ENCODE peak calls at places on chromosomes 16 and 17, in ten cellular contexts. P is uterus, K is transverse colon, A is A549, Q is tibial nerve, G is lower leg skin, Z is HCT116, N is IMR-90, B is gastrocnemius medialis, Y is Peyer's patch. F is an unnamed sample.
A peak's percentile ranks its signal among the peaks of the same experiment; 100 is the strongest.

GRCh38 chr17:21679256-21680146 is 12.8 kb upstream of the KCNJ18 start:
- DNase-seq in P (peak; percentile 8), K (no peak), A (no peak), Q (no peak), G (peak; percentile 86), Z (no peak), N (no peak), B (no peak), Y (no peak), F (peak; percentile 46)

GRCh38 chr16:24921229-24921628 is 75.5 kb downstream of the SLC5A11 start:
- DNase-seq in P (no peak), K (no peak), A (no peak), Q (no peak), G (no peak), Z (no peak), N (no peak), B (no peak), Y (no peak), F (no peak)

GRCh38 chr16:72969146-72969545 is 78.8 kb downstream of the ZFHX3 start:
- DNase-seq in P (no peak), K (no peak), A (no peak), Q (no peak), G (peak; percentile 68), Z (no peak), N (no peak), B (peak; percentile 35), Y (no peak), F (no peak)

GRCh38 chr17:81518785-81519283 is 6.2 kb upstream of the ACTG1 start:
- DNase-seq in P (peak; percentile 55), K (peak; percentile 78), A (peak; percentile 55), Q (no peak), G (no peak), Z (no peak), N (no peak), B (no peak), Y (peak; percentile 61), F (peak; percentile 59)

GRCh38 chr16:90019543-90020259 is 445 bp upstream of the DBNDD1 start:
- DNase-seq in P (no peak), K (peak; percentile 62), A (peak; percentile 58), Q (no peak), G (no peak), Z (no peak), N (peak; percentile 89), B (no peak), Y (peak; percentile 35), F (no peak)

GRCh38 chr16:54432481-54433229 is 146.1 kb upstream of the IRX3 start:
- DNase-seq in P (no peak), K (no peak), A (no peak), Q (no peak), G (no peak), Z (no peak), N (no peak), B (no peak), Y (no peak), F (no peak)

GRCh38 chr16:85094176-85094805 is 18.0 kb downstream of the CIBAR2 start:
- DNase-seq in P (no peak), K (no peak), A (no peak), Q (no peak), G (no peak), Z (no peak), N (no peak), B (no peak), Y (no peak), F (no peak)

GRCh38 chr16:69542974-69543373 is 22.8 kb upstream of the NFAT5 start:
- DNase-seq in P (no peak), K (no peak), A (no peak), Q (no peak), G (peak; percentile 21), Z (no peak), N (peak; percentile 40), B (no peak), Y (no peak), F (no peak)

GRCh38 chr16:20763461-20764232 is at the start of gene ACSM3:
- DNase-seq in P (peak; percentile 44), K (peak; percentile 82), A (peak; percentile 85), Q (no peak), G (no peak), Z (peak; percentile 65), N (peak; percentile 76), B (no peak), Y (peak; percentile 66), F (peak; percentile 62)

GRCh38 chr16:2706611-2707311 is 13.3 kb downstream of the PRSS27 start:
- DNase-seq in P (no peak), K (no peak), A (no peak), Q (no peak), G (no peak), Z (no peak), N (no peak), B (no peak), Y (no peak), F (peak; percentile 15)

GRCh38 chr16:85556456-85557082 is 56.6 kb upstream of the GSE1 start:
- DNase-seq in P (peak; percentile 60), K (peak; percentile 72), A (peak; percentile 53), Q (no peak), G (no peak), Z (no peak), N (no peak), B (no peak), Y (peak; percentile 79), F (no peak)

GRCh38 chr17:49699967-49700575 is 7.7 kb downstream of the SLC35B1 start:
- DNase-seq in P (no peak), K (no peak), A (no peak), Q (no peak), G (no peak), Z (no peak), N (no peak), B (no peak), Y (no peak), F (no peak)

GRCh38 chr16:28505489-28506137 is 1.0 kb downstream of the IL27 start:
- DNase-seq in P (no peak), K (no peak), A (no peak), Q (no peak), G (no peak), Z (no peak), N (no peak), B (no peak), Y (no peak), F (no peak)

GRCh38 chr16:83138512-83138911 is 511.7 kb downstream of the CDH13 start:
- DNase-seq in P (no peak), K (no peak), A (no peak), Q (no peak), G (no peak), Z (no peak), N (no peak), B (no peak), Y (no peak), F (no peak)

GRCh38 chr17:39737761-39738567 is at the start of gene GRB7:
- DNase-seq in P (peak; percentile 37), K (peak; percentile 89), A (peak; percentile 98), Q (no peak), G (no peak), Z (peak; percentile 57), N (no peak), B (no peak), Y (no peak), F (peak; percentile 86)

GRCh38 chr17:20155258-20156195 is 146.4 kb downstream of the SPECC1 start:
- DNase-seq in P (peak; percentile 94), K (peak; percentile 99), A (peak; percentile 97), Q (peak; percentile 88), G (peak; percentile 98), Z (peak; percentile 87), N (peak; percentile 96), B (peak; percentile 79), Y (peak; percentile 99), F (peak; percentile 97)
- TF ChIP-seq POLR2A in P (peak; percentile 73), K (peak; percentile 86), A (peak; percentile 45), Q (peak; percentile 15), G (no peak), Z (no peak), N (peak; percentile 62), B (no peak), Y (peak; percentile 83), F (peak; percentile 35)

GRCh38 chr16:681746-682427 is 1.7 kb downstream of the STUB1 start:
- DNase-seq in P (no peak), K (no peak), A (no peak), Q (no peak), G (no peak), Z (no peak), N (no peak), B (no peak), Y (no peak), F (no peak)
- H3K4me3 ChIP-seq in P (no peak overlapping the region), K (no peak overlapping the region), A (peak overlapping the region; percentile 74), Q (no peak overlapping the region), G (no peak overlapping the region), Z (peak overlapping the region; percentile 90), N (peak overlapping the region; percentile 96), B (peak overlapping the region; percentile 65), Y (no peak overlapping the region), F (peak overlapping the region; percentile 77)

GRCh38 chr16:57711331-57711730 is 16.7 kb downstream of the DRC7 start:
- DNase-seq in P (no peak), K (no peak), A (no peak), Q (no peak), G (peak; percentile 40), Z (no peak), N (no peak), B (no peak), Y (no peak), F (no peak)

GRCh38 chr16:57708168-57708567 is 13.6 kb downstream of the DRC7 start:
- DNase-seq in P (no peak), K (no peak), A (no peak), Q (no peak), G (no peak), Z (no peak), N (peak; percentile 3), B (no peak), Y (no peak), F (no peak)

GRCh38 chr16:57709663-57710062 is 15.1 kb downstream of the DRC7 start:
- DNase-seq in P (no peak), K (no peak), A (no peak), Q (no peak), G (peak; percentile 21), Z (no peak), N (no peak), B (no peak), Y (no peak), F (no peak)

GRCh38 chr16:57713596-57713995 is 19.0 kb downstream of the DRC7 start:
- DNase-seq in P (no peak), K (no peak), A (no peak), Q (no peak), G (peak; percentile 26), Z (no peak), N (no peak), B (no peak), Y (no peak), F (no peak)

DNA sequence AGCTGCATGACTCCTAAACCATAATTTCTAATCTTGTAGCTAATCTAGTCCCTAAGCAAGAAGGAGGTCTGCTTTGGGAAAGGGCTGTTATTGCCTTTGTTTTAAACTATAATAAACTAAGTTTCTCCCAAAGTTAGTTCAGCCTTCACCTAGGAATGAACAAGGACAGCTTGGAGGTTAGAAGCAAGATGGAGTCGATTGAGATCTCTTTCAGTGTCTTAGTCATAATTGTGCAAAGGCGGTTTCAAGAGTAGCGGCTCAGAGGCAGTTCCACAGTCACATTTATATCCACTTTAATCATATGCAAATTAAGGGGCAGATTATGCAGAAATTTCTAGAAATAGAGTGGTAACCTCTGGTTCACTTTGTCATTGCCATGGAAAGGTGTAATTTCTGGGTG is 17.4 kb downstream of the DRC7 start:
- DNase-seq in P (no peak), K (no peak), A (no peak), Q (no peak), G (no peak), Z (no peak), N (no peak), B (no peak), Y (no peak), F (no peak)
- TF ChIP-seq CTCF in P (no peak), K (no peak), A (no peak), Q (no peak), G (no peak), Z (no peak), N (no peak), B (no peak), Y (no peak), F (no peak)

GRCh38 chr16:81035398-81035974 is at the start of gene ATMIN:
- DNase-seq in P (peak; percentile 83), K (peak; percentile 91), A (peak; percentile 83), Q (peak; percentile 76), G (peak; percentile 92), Z (peak; percentile 92), N (peak; percentile 77), B (peak; percentile 58), Y (peak; percentile 86), F (peak; percentile 90)
- TF ChIP-seq POLR2A in P (peak; percentile 63), K (no peak), A (peak; percentile 62), Q (no peak), G (no peak), Z (peak; percentile 54), N (peak; percentile 36), B (peak; percentile 70), Y (no peak), F (no peak)